ENCODE peak calls at places on chromosomes 4 and X, in six cellular contexts. B is DND-41; W is naive thymus-derived CD8-positive, alpha-beta T cell; X is CD8-positive, alpha-beta T cell; O is Right ventricle myocardium superior; H is activated B cell treated with CpG ODN at 0.5 μM for 24 hours. I is an unnamed sample.
A peak's percentile ranks its signal among the peaks of the same experiment; 100 is the strongest.

GRCh38 chr4:142663828-142664227 is 182.3 kb downstream of the INPP4B start:
- ATAC-seq in B (no peak), W (no peak), X (no peak), O (no peak), H (no peak), I (no peak)

GRCh38 chr4:184574861-184575260 is 74.4 kb downstream of the CASP3 start:
- ATAC-seq in B (no peak), W (no peak), X (no peak), O (no peak), H (no peak), I (no peak)

GRCh38 chrX:10939384-10939783 is 171.7 kb upstream of the HCCS start:
- ATAC-seq in B (no peak), W (no peak), X (no peak), O (no peak), H (no peak), I (no peak)

GRCh38 chr4:41146196-41146595 is 68.1 kb downstream of the APBB2 start:
- ATAC-seq in B (no peak), W (no peak), X (no peak), O (no peak), H (no peak), I (no peak)

GRCh38 chr4:145888393-145888792 is 50.2 kb downstream of the ZNF827 start:
- ATAC-seq in B (no peak), W (no peak), X (no peak), O (no peak), H (no peak), I (no peak)

GRCh38 chrX:153387987-153388721 is 13.0 kb downstream of the PNMA6E start:
- ATAC-seq in B (no peak), W (no peak), X (no peak), O (no peak), H (no peak), I (no peak)

GRCh38 chrX:118353081-118353850 is 7.4 kb downstream of the WDR44 start:
- ATAC-seq in B (no peak), W (peak; percentile 51), X (peak; percentile 46), O (no peak), H (peak; percentile 48), I (no peak)

GRCh38 chr4:52619591-52619931 is 39.5 kb downstream of the USP46 start:
- ATAC-seq in B (no peak), W (no peak), X (no peak), O (peak; percentile 56), H (no peak), I (no peak)

GRCh38 chrX:19746919-19747671 is 140.3 kb downstream of the SH3KBP1 start:
- ATAC-seq in B (no peak), W (no peak), X (no peak), O (no peak), H (no peak), I (no peak)

GRCh38 chr4:32192363-32192762 is 1472.2 kb downstream of the PCDH7 start:
- ATAC-seq in B (no peak), W (no peak), X (no peak), O (no peak), H (no peak), I (no peak)

GRCh38 chr4:159298502-159298901 is 195.6 kb downstream of the RAPGEF2 start:
- ATAC-seq in B (no peak), W (no peak), X (no peak), O (peak; percentile 50), H (no peak), I (peak; percentile 98)

GRCh38 chr4:100311181-100311580 is 120.9 kb upstream of the DDIT4L start:
- ATAC-seq in B (no peak), W (no peak), X (no peak), O (no peak), H (no peak), I (peak; percentile 51)

GRCh38 chr4:182809417-182810102 is 107.6 kb downstream of the DCTD start:
- ATAC-seq in B (peak; percentile 11), W (peak; percentile 14), X (no peak), O (no peak), H (peak; percentile 28), I (peak; percentile 62)

GRCh38 chrX:48467331-48467761 is 2.7 kb downstream of the SLC38A5 start:
- ATAC-seq in B (no peak), W (no peak), X (no peak), O (peak; percentile 22), H (no peak), I (no peak)

GRCh38 chr4:168919706-168920324 is 90.2 kb downstream of the CBR4 start:
- ATAC-seq in B (no peak), W (no peak), X (no peak), O (peak; percentile 60), H (no peak), I (no peak)

GRCh38 chrX:104166735-104167436 is 633 bp downstream of the FAM199X start:
- ATAC-seq in B (no peak), W (no peak), X (no peak), O (no peak), H (no peak), I (no peak)

GRCh38 chrX:141375011-141375730 is 132.9 kb upstream of the SPANXC start:
- ATAC-seq in B (no peak), W (no peak), X (no peak), O (no peak), H (no peak), I (no peak)

GRCh38 chr4:38119663-38120374 is 159.6 kb downstream of the PTTG2 start:
- ATAC-seq in B (no peak), W (no peak), X (no peak), O (peak; percentile 38), H (no peak), I (no peak)

GRCh38 chrX:150942958-150943594 is 40.1 kb upstream of the HMGB3 start:
- ATAC-seq in B (no peak), W (no peak), X (no peak), O (no peak), H (no peak), I (no peak)

GRCh38 chr4:153426207-153426886 is 39.8 kb upstream of the TMEM131L start:
- ATAC-seq in B (peak; percentile 86), W (peak; percentile 92), X (peak; percentile 78), O (no peak), H (peak; percentile 75), I (no peak)

GRCh38 chrX:124010157-124010556 is 48.7 kb downstream of the STAG2 start:
- ATAC-seq in B (no peak), W (no peak), X (no peak), O (no peak), H (peak; percentile 31), I (no peak)

GRCh38 chr4:155415662-155416061 is 38.9 kb upstream of the MAP9 start:
- ATAC-seq in B (no peak), W (no peak), X (no peak), O (no peak), H (no peak), I (no peak)

I was measured in esophagus mucosa.